ENCODE peak calls at places on chromosomes 6 and 20, in six cellular contexts. S, J, V, I, W and B are unnamed samples.

GRCh38 chr6:31402324-31403282 is 792 bp upstream of the MICA start:
- DNase-seq in S (peak), J (peak), V (peak), I (peak), W (no peak), B (peak)

GRCh38 chr6:139252018-139252390 is 39.8 kb downstream of the TXLNB start:
- DNase-seq in S (no peak), J (no peak), V (no peak), I (no peak), W (no peak), B (no peak)

GRCh38 chr6:68082086-68082485 is 553.0 kb upstream of the ADGRB3 start:
- DNase-seq in S (no peak), J (peak), V (no peak), I (no peak), W (no peak), B (peak)

GRCh38 chr6:40755749-40756452 is 168.7 kb upstream of the LRFN2 start:
- DNase-seq in S (no peak), J (peak), V (no peak), I (no peak), W (no peak), B (no peak)

GRCh38 chr6:14711056-14711703 is 534.7 kb upstream of the JARID2 start:
- DNase-seq in S (no peak), J (peak), V (peak), I (peak), W (peak), B (peak)

GRCh38 chr20:1964659-1965405 is 29.0 kb downstream of the PDYN start:
- DNase-seq in S (no peak), J (no peak), V (no peak), I (no peak), W (no peak), B (no peak)

GRCh38 chr6:163375361-163375760 is 39.2 kb upstream of the QKI start:
- DNase-seq in S (no peak), J (no peak), V (no peak), I (no peak), W (no peak), B (no peak)

GRCh38 chr6:2432258-2432657 is 186.9 kb upstream of the GMDS start:
- DNase-seq in S (no peak), J (peak), V (no peak), I (no peak), W (no peak), B (peak)

GRCh38 chr20:37383229-37383989 is 37.5 kb downstream of the SRC start:
- DNase-seq in S (no peak), J (no peak), V (no peak), I (no peak), W (no peak), B (no peak)

GRCh38 chr6:30963641-30964040 is 19.9 kb upstream of the MUC21 start:
- DNase-seq in S (no peak), J (peak), V (no peak), I (no peak), W (no peak), B (peak)

GRCh38 chr6:1916334-1916985 is 306.7 kb downstream of the FOXC1 start:
- DNase-seq in S (no peak), J (peak), V (no peak), I (no peak), W (no peak), B (peak)